ENCODE peak calls at places on chromosomes 4 and X, in four cellular contexts. C, X, D and R are unnamed samples.

GRCh38 chrX:22652596-22652995 is 347.2 kb upstream of the DDX53 start:
- DNase-seq in D (no peak), C (peak), X (peak), R (no peak)

GRCh38 chrX:129980043-129980442 is 2.4 kb upstream of the BCORL1 start:
- DNase-seq in X (no peak), C (peak), D (peak), R (no peak)

GRCh38 chr4:177322881-177323280 is 13.2 kb downstream of the NEIL3 start:
- DNase-seq in X (no peak), C (no peak), D (no peak), R (no peak)

GRCh38 chrX:148661035-148661434 is 160.6 kb downstream of the AFF2 start:
- DNase-seq in C (no peak), D (no peak), X (no peak), R (no peak)

GRCh38 chr4:93203708-93204107 is 624.8 kb upstream of the ATOH1 start:
- DNase-seq in D (no peak), X (peak), C (no peak), R (no peak)

GRCh38 chr4:104966349-104967033 is 180.2 kb upstream of the TET2 start:
- DNase-seq in C (no peak), D (no peak), X (no peak), R (peak)

GRCh38 chr4:141102367-141102766 is 30.9 kb downstream of the RNF150 start:
- DNase-seq in D (no peak), X (no peak), C (no peak), R (no peak)

GRCh38 chr4:4225915-4226605 is 669 bp downstream of the OTOP1 start:
- DNase-seq in X (no peak), D (no peak), C (no peak), R (no peak)

GRCh38 chr4:74118600-74119351 is 19.8 kb upstream of the CXCL2 start:
- DNase-seq in C (no peak), D (no peak), X (no peak), R (no peak)

GRCh38 chr4:10629394-10629793 is 55.2 kb downstream of the CLNK start:
- DNase-seq in C (no peak), D (no peak), X (no peak), R (no peak)

GRCh38 chrX:45360571-45360970 is 159.9 kb upstream of the DIPK2B start:
- DNase-seq in C (no peak), X (no peak), D (no peak), R (no peak)

GRCh38 chr4:145083891-145084640 is 13.9 kb downstream of the ANAPC10 start:
- DNase-seq in D (no peak), C (no peak), X (peak), R (no peak)

GRCh38 chrX:153469811-153470410 is 465 bp downstream of the HAUS7 start:
- DNase-seq in D (peak), X (no peak), C (no peak), R (no peak)

GRCh38 chr4:184375027-184375426 is 99.3 kb downstream of the IRF2 start:
- DNase-seq in C (no peak), X (no peak), D (no peak), R (no peak)

GRCh38 chrX:52217494-52218160 is 32.9 kb downstream of the MAGED4 start:
- DNase-seq in D (no peak), C (no peak), X (peak), R (no peak)

GRCh38 chr4:151409470-151410313 is 716 bp downstream of the FHIP1A start:
- DNase-seq in C (peak), X (peak), D (no peak), R (peak)

GRCh38 chr4:148782284-148782683 is 340.1 kb upstream of the NR3C2 start:
- DNase-seq in X (no peak), C (no peak), D (no peak), R (no peak)

GRCh38 chr4:120399846-120400245 is 333.2 kb upstream of the MAD2L1 start:
- DNase-seq in X (no peak), D (no peak), C (no peak), R (no peak)

GRCh38 chr4:40448875-40449274 is 113.7 kb downstream of the CHRNA9 start:
- DNase-seq in X (no peak), D (no peak), C (no peak), R (no peak)

GRCh38 chr4:152605031-152605430 is 69.1 kb upstream of the FBXW7 start:
- DNase-seq in D (no peak), X (no peak), C (no peak), R (no peak)

GRCh38 chrX:31099536-31100090 is 27.8 kb upstream of the FTHL17 start:
- DNase-seq in C (no peak), D (no peak), X (no peak), R (no peak)

GRCh38 chrX:37755073-37755472 is 24.8 kb upstream of the CYBB start:
- DNase-seq in D (no peak), C (no peak), X (no peak), R (no peak)

GRCh38 chrX:136694491-136695087 is 46.6 kb downstream of the CD40LG start:
- DNase-seq in C (no peak), X (peak), D (no peak), R (peak)

GRCh38 chrX:26032141-26032917 is 105.8 kb upstream of the MAGEB18 start:
- DNase-seq in D (no peak), C (no peak), X (no peak), R (no peak)

GRCh38 chr4:4524364-4524763 is 17.5 kb downstream of the STX18 start:
- DNase-seq in X (no peak), C (no peak), D (peak), R (no peak)

GRCh38 chrX:129823115-129823514 is 20.6 kb downstream of the ZDHHC9 start:
- DNase-seq in C (peak), D (peak), X (no peak), R (no peak)

GRCh38 chrX:20382518-20383291 is 116.0 kb upstream of the RPS6KA3 start:
- DNase-seq in C (no peak), D (no peak), X (peak), R (no peak)

GRCh38 chr4:142875117-142875516 is 29.0 kb upstream of the INPP4B start:
- DNase-seq in D (no peak), X (peak), C (no peak), R (no peak)

GRCh38 chrX:66163849-66164401 is at the start of gene HEPH:
- DNase-seq in C (peak), X (no peak), D (no peak), R (no peak)

GRCh38 chr4:82493721-82494425 is 63.5 kb downstream of the ENOPH1 start:
- DNase-seq in D (no peak), X (no peak), C (no peak), R (no peak)

GRCh38 chr4:121339307-121339706 is 41.5 kb downstream of the QRFPR start:
- DNase-seq in C (no peak), D (no peak), X (no peak), R (no peak)

GRCh38 chr4:183522821-183523220 is 18.0 kb downstream of the ING2 start:
- DNase-seq in D (no peak), C (no peak), X (no peak), R (no peak)

GRCh38 chr4:137861682-137862081 is 329.4 kb upstream of the PCDH18 start:
- DNase-seq in D (no peak), X (no peak), C (no peak), R (no peak)

GRCh38 chrX:111854778-111855490 is 21.0 kb upstream of the TRPC5OS start:
- DNase-seq in X (no peak), C (no peak), D (no peak), R (no peak)

GRCh38 chr4:152310223-152310622 is 225.7 kb downstream of the FBXW7 start:
- DNase-seq in D (no peak), X (no peak), C (no peak), R (no peak)

DNA sequence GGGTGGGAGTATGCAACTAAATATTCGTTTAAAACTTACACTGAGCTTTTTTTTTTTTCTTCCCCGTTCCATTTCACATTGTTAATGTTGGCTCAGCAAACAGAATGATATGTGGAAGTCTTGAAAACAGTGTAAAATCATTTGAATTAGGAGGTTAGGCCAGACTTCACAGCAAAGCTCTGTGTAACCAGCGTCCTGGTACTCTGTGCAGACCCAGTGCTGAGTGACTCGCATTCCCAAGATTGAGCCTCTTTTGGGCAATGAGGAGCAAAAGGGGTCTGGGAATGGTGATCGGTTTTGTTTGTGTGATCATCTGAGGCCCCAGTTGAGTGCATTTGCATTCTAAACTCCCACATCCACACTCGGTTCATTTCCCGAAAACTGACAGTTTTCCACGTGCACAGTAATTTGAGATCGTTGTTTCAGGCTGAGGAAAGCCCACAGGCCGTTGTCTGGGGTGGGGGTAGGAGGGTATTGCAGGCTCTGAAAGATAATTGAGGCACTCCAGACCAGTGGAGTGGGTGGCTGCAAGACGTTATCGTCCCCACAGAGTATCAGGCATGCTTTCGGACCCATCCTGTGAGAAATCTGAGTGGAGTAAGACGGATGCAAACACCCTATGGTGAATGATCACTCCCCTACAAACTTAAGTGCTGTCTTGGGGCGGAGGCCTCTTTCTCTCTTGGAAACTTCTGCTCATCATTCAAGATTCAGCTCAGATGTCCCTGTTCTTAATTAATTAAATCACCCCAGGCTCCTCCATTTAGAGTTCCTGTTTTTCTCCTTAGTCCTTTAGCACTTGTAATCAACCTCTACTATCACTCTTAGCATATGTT is 96.0 kb downstream of the AFF1 start:
- DNase-seq in D (no peak), C (peak), X (no peak), R (no peak)
- H3K4me3 ChIP-seq in D (no peak), C (no peak), X (no peak), R (no peak)

GRCh38 chrX:53441531-53442321 is 7.6 kb upstream of the HSD17B10 start:
- DNase-seq in C (peak), D (peak), X (peak), R (peak)
- H3K4me3 ChIP-seq in C (peak), D (peak), X (peak), R (peak)

DNA sequence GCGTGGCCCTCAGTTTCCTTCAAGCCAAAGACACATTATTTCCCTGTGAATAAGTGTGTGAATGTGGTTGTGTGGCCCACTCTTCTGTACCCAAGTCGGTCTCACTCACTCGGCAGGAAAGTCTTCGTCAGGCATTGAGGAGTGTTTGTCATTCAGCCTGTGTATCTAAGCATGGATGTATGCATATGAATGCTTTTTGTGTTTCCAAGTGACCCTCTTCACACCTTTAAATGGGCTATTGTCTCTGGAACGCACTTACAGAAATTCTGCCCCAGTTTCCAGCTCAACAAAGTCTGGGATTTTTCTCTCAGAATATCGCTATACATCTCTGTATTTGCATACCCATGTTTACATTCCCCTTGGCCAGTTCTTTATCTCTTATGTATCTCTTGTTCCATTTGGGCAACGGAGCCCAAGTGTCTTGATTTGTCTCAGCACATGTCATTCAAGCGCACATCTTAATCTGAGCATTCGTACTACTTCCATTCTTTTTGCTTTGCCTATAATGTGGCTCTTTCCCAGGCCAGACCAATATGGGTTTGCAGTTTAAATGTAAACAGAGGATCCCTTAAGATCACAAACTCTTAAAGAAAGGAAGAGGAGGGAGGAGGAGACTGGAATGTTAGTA is 4.8 kb downstream of the BCOR start:
- DNase-seq in X (no peak), C (no peak), D (no peak), R (no peak)
- H3K4me3 ChIP-seq in X (no peak), C (no peak), D (no peak), R (no peak)

GRCh38 chr4:132123870-132124623 is 1025.0 kb upstream of the PCDH10 start:
- DNase-seq in C (no peak), D (no peak), X (no peak), R (peak)
- H3K4me3 ChIP-seq in C (no peak), D (no peak), X (peak), R (peak)

GRCh38 chr4:154741877-154742851 is 1.6 kb upstream of the LRAT start:
- DNase-seq in C (no peak), D (no peak), X (no peak), R (no peak)
- H3K4me3 ChIP-seq in C (no peak), D (no peak), X (no peak), R (no peak)